ENCODE peak calls at places on chromosomes 5 and 9, in six cellular contexts. One of them, this sample, is unnamed.

GRCh38 chr5:142186821-142187594 is 78.4 kb downstream of the NDFIP1 start:
- DNase-seq in mucosa of descending colon: peak; percentile 27
- DNase-seq in A549: no peak
- DNase-seq in AG09309: no peak
- DNase-seq in AG04450: no peak
- DNase-seq in fibroblast of lung: peak; percentile 13
- DNase-seq in this sample: no peak

GRCh38 chr5:84016090-84016489 is 295.4 kb upstream of the HAPLN1 start:
- DNase-seq in fibroblast of lung: peak; percentile 68
- DNase-seq in A549: no peak
- DNase-seq in mucosa of descending colon: no peak
- DNase-seq in AG09309: no peak
- DNase-seq in AG04450: no peak
- DNase-seq in this sample: peak; percentile 16

GRCh38 chr5:130514984-130515690 is 610.9 kb downstream of the CHSY3 start:
- DNase-seq in A549: no peak
- DNase-seq in AG09309: peak; percentile 55
- DNase-seq in mucosa of descending colon: no peak
- DNase-seq in fibroblast of lung: peak; percentile 65
- DNase-seq in AG04450: peak; percentile 3
- DNase-seq in this sample: peak; percentile 42

GRCh38 chr9:124551472-124552339 is 44.5 kb upstream of the NR5A1 start:
- DNase-seq in A549: peak; percentile 72
- DNase-seq in AG09309: no peak
- DNase-seq in fibroblast of lung: peak; percentile 66
- DNase-seq in mucosa of descending colon: peak; percentile 66
- DNase-seq in AG04450: peak; percentile 34
- DNase-seq in this sample: peak; percentile 43

GRCh38 chr9:131270171-131271015 is 5.9 kb downstream of the FAM78A start:
- DNase-seq in A549: no peak
- DNase-seq in fibroblast of lung: no peak
- DNase-seq in AG09309: no peak
- DNase-seq in AG04450: no peak
- DNase-seq in mucosa of descending colon: peak; percentile 48
- DNase-seq in this sample: no peak

GRCh38 chr5:62143268-62144229 is 162.5 kb upstream of the KIF2A start:
- DNase-seq in AG04450: no peak
- DNase-seq in mucosa of descending colon: peak; percentile 3
- DNase-seq in A549: no peak
- DNase-seq in fibroblast of lung: peak; percentile 57
- DNase-seq in AG09309: peak; percentile 8
- DNase-seq in this sample: peak; percentile 72

GRCh38 chr5:4275232-4275631 is 679.6 kb downstream of the IRX1 start:
- DNase-seq in fibroblast of lung: no peak
- DNase-seq in AG04450: no peak
- DNase-seq in mucosa of descending colon: no peak
- DNase-seq in AG09309: no peak
- DNase-seq in A549: no peak
- DNase-seq in this sample: no peak

GRCh38 chr9:133585481-133586367 is 23.5 kb downstream of the FAM163B start:
- DNase-seq in AG04450: no peak
- DNase-seq in fibroblast of lung: no peak
- DNase-seq in AG09309: no peak
- DNase-seq in mucosa of descending colon: no peak
- DNase-seq in A549: no peak
- DNase-seq in this sample: peak; percentile 38

GRCh38 chr9:116806075-116806474 is 119.0 kb downstream of the TRIM32 start:
- DNase-seq in AG09309: no peak
- DNase-seq in mucosa of descending colon: peak; percentile 8
- DNase-seq in AG04450: no peak
- DNase-seq in fibroblast of lung: no peak
- DNase-seq in A549: no peak
- DNase-seq in this sample: peak; percentile 1

GRCh38 chr9:132288956-132289355 is 65.8 kb downstream of the SETX start:
- DNase-seq in AG04450: no peak
- DNase-seq in fibroblast of lung: peak; percentile 47
- DNase-seq in A549: no peak
- DNase-seq in mucosa of descending colon: no peak
- DNase-seq in AG09309: no peak
- DNase-seq in this sample: no peak

GRCh38 chr9:129735546-129735945 is 17.3 kb downstream of the PTGES start:
- DNase-seq in AG04450: no peak
- DNase-seq in A549: no peak
- DNase-seq in fibroblast of lung: no peak
- DNase-seq in AG09309: no peak
- DNase-seq in mucosa of descending colon: no peak
- DNase-seq in this sample: no peak

GRCh38 chr9:9792144-9792857 is 820.5 kb downstream of the PTPRD start:
- DNase-seq in mucosa of descending colon: no peak
- DNase-seq in AG09309: no peak
- DNase-seq in A549: no peak
- DNase-seq in fibroblast of lung: no peak
- DNase-seq in AG04450: no peak
- DNase-seq in this sample: no peak

GRCh38 chr5:17316973-17317459 is 99.6 kb downstream of the BASP1 start:
- DNase-seq in A549: no peak
- DNase-seq in mucosa of descending colon: peak; percentile 10
- DNase-seq in fibroblast of lung: peak; percentile 68
- DNase-seq in AG04450: no peak
- DNase-seq in AG09309: peak; percentile 18
- DNase-seq in this sample: peak; percentile 50

GRCh38 chr5:32067774-32068173 is 106.3 kb downstream of the GOLPH3 start:
- DNase-seq in fibroblast of lung: no peak
- DNase-seq in mucosa of descending colon: no peak
- DNase-seq in AG09309: no peak
- DNase-seq in A549: no peak
- DNase-seq in AG04450: no peak
- DNase-seq in this sample: no peak

GRCh38 chr9:15277400-15278137 is 29.4 kb downstream of the TTC39B start:
- DNase-seq in A549: no peak
- DNase-seq in AG04450: no peak
- DNase-seq in AG09309: no peak
- DNase-seq in mucosa of descending colon: no peak
- DNase-seq in fibroblast of lung: peak; percentile 54
- DNase-seq in this sample: peak; percentile 51

GRCh38 chr5:76083555-76084495 is 642 bp downstream of the SV2C start:
- DNase-seq in fibroblast of lung: no peak
- DNase-seq in AG04450: no peak
- DNase-seq in AG09309: no peak
- DNase-seq in A549: no peak
- DNase-seq in mucosa of descending colon: no peak
- DNase-seq in this sample: peak; percentile 15

GRCh38 chr5:5135957-5136676 is 4.0 kb upstream of the ADAMTS16 start:
- DNase-seq in A549: peak; percentile 38
- DNase-seq in AG09309: no peak
- DNase-seq in AG04450: no peak
- DNase-seq in fibroblast of lung: peak; percentile 30
- DNase-seq in mucosa of descending colon: no peak
- DNase-seq in this sample: no peak

DNA sequence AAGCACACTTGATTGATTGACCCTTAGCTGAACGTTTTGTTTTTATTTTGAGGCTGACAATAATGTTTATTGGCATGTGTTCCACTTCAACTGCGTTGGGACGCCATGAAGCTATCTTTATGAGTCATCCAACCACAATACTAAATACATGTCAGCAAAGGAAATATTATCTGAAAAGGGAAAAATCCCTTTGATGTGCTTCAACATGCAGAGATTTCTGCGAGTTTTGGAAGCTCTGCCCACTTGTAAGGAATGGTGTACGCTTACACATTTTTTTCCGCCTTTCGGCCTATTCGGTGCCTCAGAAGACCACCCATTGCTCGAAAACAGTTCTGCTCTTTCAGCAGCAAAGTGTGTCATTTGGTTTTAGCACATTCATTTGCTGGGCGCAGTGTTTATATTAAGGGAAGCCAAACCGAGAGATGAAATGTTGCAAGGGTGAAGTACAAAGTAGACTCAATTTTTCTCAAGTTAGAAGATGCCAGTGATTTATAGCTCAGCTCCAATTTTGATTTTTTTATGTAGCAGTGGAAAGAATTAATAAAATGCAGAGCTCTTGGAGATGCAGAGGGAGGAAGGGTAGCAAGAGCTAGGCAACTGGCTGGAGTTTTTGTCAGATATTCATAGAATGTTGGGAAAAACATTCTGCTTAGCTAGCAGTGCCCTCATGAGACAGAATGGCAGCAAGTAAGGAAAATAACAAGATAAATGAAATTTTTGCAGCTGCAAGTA is 68.9 kb downstream of the PRDM6 start:
- DNase-seq in fibroblast of lung: peak; percentile 98
- DNase-seq in mucosa of descending colon: no peak
- DNase-seq in AG04450: peak; percentile 58
- DNase-seq in AG09309: peak; percentile 68
- DNase-seq in A549: no peak
- DNase-seq in this sample: peak; percentile 41
- TF ChIP-seq CTCF in fibroblast of lung: peak; percentile 35
- TF ChIP-seq CTCF in mucosa of descending colon: no peak
- TF ChIP-seq CTCF in AG04450: peak; percentile 37
- TF ChIP-seq CTCF in AG09309: peak; percentile 46
- TF ChIP-seq CTCF in A549: peak; percentile 12
- TF ChIP-seq CTCF in this sample: peak; percentile 36

DNA sequence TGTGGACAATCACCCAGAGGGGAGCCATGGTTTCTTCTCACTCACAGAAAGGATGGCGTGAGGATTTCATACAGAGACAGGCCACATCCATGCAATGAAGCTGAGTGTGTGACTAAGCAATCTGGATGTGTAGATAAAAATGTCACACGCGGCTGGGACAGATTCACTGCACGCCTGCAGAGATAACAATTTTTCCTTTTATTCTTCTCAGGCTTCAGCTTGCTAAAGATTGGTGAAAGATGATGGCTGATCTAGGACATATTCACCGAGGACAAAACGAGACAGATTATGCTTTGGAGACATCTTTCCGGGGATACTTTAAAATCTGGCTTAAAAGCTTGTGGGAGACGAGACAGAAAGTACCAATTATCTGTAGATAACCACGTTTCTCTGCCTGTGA is 313.9 kb upstream of the TRPC7 start:
- DNase-seq in mucosa of descending colon: no peak
- DNase-seq in AG04450: no peak
- DNase-seq in AG09309: no peak
- DNase-seq in A549: no peak
- DNase-seq in fibroblast of lung: no peak
- DNase-seq in this sample: no peak
- H3K4me3 ChIP-seq in mucosa of descending colon: no peak overlapping the region
- H3K4me3 ChIP-seq in AG04450: no peak overlapping the region
- H3K4me3 ChIP-seq in AG09309: no peak overlapping the region
- H3K4me3 ChIP-seq in A549: no peak overlapping the region
- H3K4me3 ChIP-seq in fibroblast of lung: no peak overlapping the region
- H3K4me3 ChIP-seq in this sample: no peak overlapping the region

GRCh38 chr9:115522928-115523327 is 405.0 kb upstream of the TNC start:
- DNase-seq in AG04450: no peak
- DNase-seq in mucosa of descending colon: no peak
- DNase-seq in AG09309: no peak
- DNase-seq in fibroblast of lung: no peak
- DNase-seq in A549: no peak
- DNase-seq in this sample: no peak

GRCh38 chr9:115525438-115526058 is 407.6 kb upstream of the TNC start:
- DNase-seq in mucosa of descending colon: peak; percentile 19
- DNase-seq in fibroblast of lung: no peak
- DNase-seq in AG04450: no peak
- DNase-seq in A549: no peak
- DNase-seq in AG09309: no peak
- DNase-seq in this sample: no peak

GRCh38 chr9:115520626-115521025 is 402.7 kb upstream of the TNC start:
- DNase-seq in AG09309: no peak
- DNase-seq in AG04450: no peak
- DNase-seq in A549: no peak
- DNase-seq in mucosa of descending colon: no peak
- DNase-seq in fibroblast of lung: no peak
- DNase-seq in this sample: no peak

GRCh38 chr9:115524467-115525059 is 406.6 kb upstream of the TNC start:
- DNase-seq in AG04450: peak; percentile 55
- DNase-seq in mucosa of descending colon: peak; percentile 61
- DNase-seq in A549: peak; percentile 38
- DNase-seq in fibroblast of lung: peak; percentile 80
- DNase-seq in AG09309: peak; percentile 37
- DNase-seq in this sample: peak; percentile 56
- TF ChIP-seq CTCF in AG04450: peak; percentile 87
- TF ChIP-seq CTCF in mucosa of descending colon: peak; percentile 33
- TF ChIP-seq CTCF in A549: peak; percentile 87
- TF ChIP-seq CTCF in fibroblast of lung: peak; percentile 88
- TF ChIP-seq CTCF in AG09309: peak; percentile 77
- TF ChIP-seq CTCF in this sample: peak; percentile 71

GRCh38 chr9:114452219-114453169 is 52.8 kb downstream of the WHRN start:
- DNase-seq in AG04450: no peak
- DNase-seq in AG09309: no peak
- DNase-seq in fibroblast of lung: no peak
- DNase-seq in A549: no peak
- DNase-seq in mucosa of descending colon: peak; percentile 38
- DNase-seq in this sample: no peak
- H3K4me3 ChIP-seq in AG04450: no peak overlapping the region
- H3K4me3 ChIP-seq in AG09309: no peak overlapping the region
- H3K4me3 ChIP-seq in fibroblast of lung: no peak overlapping the region
- H3K4me3 ChIP-seq in A549: no peak overlapping the region
- H3K4me3 ChIP-seq in mucosa of descending colon: no peak overlapping the region
- H3K4me3 ChIP-seq in this sample: no peak overlapping the region

DNA sequence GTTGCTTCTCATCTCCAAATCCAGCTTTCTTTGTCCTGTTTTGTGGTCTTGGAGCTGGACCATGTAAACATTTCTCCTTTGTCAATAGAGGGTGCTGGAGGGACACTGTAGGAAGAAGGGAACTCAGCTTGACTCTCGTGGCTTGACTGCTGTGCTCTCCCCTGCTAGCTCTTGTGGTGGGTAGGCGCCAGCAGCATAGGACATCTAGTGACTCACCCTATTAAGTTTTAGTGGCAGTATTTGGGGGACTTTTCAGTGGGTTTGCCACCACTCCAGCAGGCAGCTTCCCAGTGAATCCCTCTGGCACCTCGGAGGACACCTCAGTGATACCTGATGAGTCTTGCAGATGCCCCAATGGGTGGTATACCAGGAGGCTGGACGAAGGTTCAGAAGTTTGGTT is 97.8 kb downstream of the TSSK1B start:
- DNase-seq in AG04450: no peak
- DNase-seq in A549: peak; percentile 10
- DNase-seq in mucosa of descending colon: no peak
- DNase-seq in fibroblast of lung: peak; percentile 70
- DNase-seq in AG09309: peak; percentile 40
- DNase-seq in this sample: peak; percentile 78
- TF ChIP-seq CTCF in AG04450: peak; percentile 36
- TF ChIP-seq CTCF in A549: peak; percentile 17
- TF ChIP-seq CTCF in mucosa of descending colon: no peak
- TF ChIP-seq CTCF in fibroblast of lung: peak; percentile 32
- TF ChIP-seq CTCF in AG09309: peak; percentile 60
- TF ChIP-seq CTCF in this sample: peak; percentile 49

This sample was measured in foreskin fibroblast.